ENCODE peak calls at places on chromosomes 11 and 22, in ten cellular contexts. One of them, this sample, is unnamed.
A peak's percentile ranks its signal among the peaks of the same experiment; 100 is the strongest.

GRCh38 chr11:2222479-2222878 is 47.9 kb downstream of the ASCL2 start:
- DNase-seq in GM20000: no peak
- DNase-seq in GM13976: no peak
- DNase-seq in Right ventricle myocardium superior: no peak
- DNase-seq in activated CD4-positive, alpha-beta T cell treated with anti-CD3 and anti-CD28 coated beads for 4 hours: no peak
- DNase-seq in GM13977: no peak
- DNase-seq in stimulated activated CD4-positive, alpha-beta T cell treated with anti-CD3 and anti-CD28 coated beads, Interleukin-2, amount 100 ng/mL, for 48 hours: no peak
- DNase-seq in AG10803: peak; percentile 1
- DNase-seq in IMR-90: no peak
- DNase-seq in NCI-H748 treated with DMSO at 0.1 percent for 48 hours: no peak
- DNase-seq in this sample: no peak

GRCh38 chr22:22111267-22111751 is 128.7 kb upstream of the TOP3B start:
- DNase-seq in GM20000: peak; percentile 85
- DNase-seq in GM13976: peak; percentile 82
- DNase-seq in Right ventricle myocardium superior: no peak
- DNase-seq in activated CD4-positive, alpha-beta T cell treated with anti-CD3 and anti-CD28 coated beads for 4 hours: no peak
- DNase-seq in GM13977: peak; percentile 86
- DNase-seq in stimulated activated CD4-positive, alpha-beta T cell treated with anti-CD3 and anti-CD28 coated beads, Interleukin-2, amount 100 ng/mL, for 48 hours: peak; percentile 37
- DNase-seq in AG10803: peak; percentile 49
- DNase-seq in IMR-90: peak; percentile 95
- DNase-seq in NCI-H748 treated with DMSO at 0.1 percent for 48 hours: no peak
- DNase-seq in this sample: peak; percentile 90

GRCh38 chr22:37607010-37607911 is 1.4 kb upstream of the GGA1 start:
- DNase-seq in GM20000: peak; percentile 85
- DNase-seq in GM13976: peak; percentile 87
- DNase-seq in Right ventricle myocardium superior: peak; percentile 87
- DNase-seq in activated CD4-positive, alpha-beta T cell treated with anti-CD3 and anti-CD28 coated beads for 4 hours: peak; percentile 89
- DNase-seq in GM13977: peak; percentile 86
- DNase-seq in stimulated activated CD4-positive, alpha-beta T cell treated with anti-CD3 and anti-CD28 coated beads, Interleukin-2, amount 100 ng/mL, for 48 hours: peak; percentile 96
- DNase-seq in AG10803: peak; percentile 33
- DNase-seq in IMR-90: peak; percentile 40
- DNase-seq in NCI-H748 treated with DMSO at 0.1 percent for 48 hours: peak; percentile 65
- DNase-seq in this sample: peak; percentile 62

GRCh38 chr11:119751281-119752060 is 22.5 kb upstream of the NECTIN1 start:
- DNase-seq in GM20000: peak; percentile 69
- DNase-seq in GM13976: peak; percentile 77
- DNase-seq in Right ventricle myocardium superior: no peak
- DNase-seq in activated CD4-positive, alpha-beta T cell treated with anti-CD3 and anti-CD28 coated beads for 4 hours: peak; percentile 24
- DNase-seq in GM13977: peak; percentile 79
- DNase-seq in stimulated activated CD4-positive, alpha-beta T cell treated with anti-CD3 and anti-CD28 coated beads, Interleukin-2, amount 100 ng/mL, for 48 hours: no peak
- DNase-seq in AG10803: no peak
- DNase-seq in IMR-90: no peak
- DNase-seq in NCI-H748 treated with DMSO at 0.1 percent for 48 hours: no peak
- DNase-seq in this sample: peak; percentile 18

GRCh38 chr11:2419638-2420501 is 19.3 kb downstream of the TSSC4 start:
- DNase-seq in GM20000: peak; percentile 90
- DNase-seq in GM13976: peak; percentile 89
- DNase-seq in Right ventricle myocardium superior: peak; percentile 88
- DNase-seq in activated CD4-positive, alpha-beta T cell treated with anti-CD3 and anti-CD28 coated beads for 4 hours: peak; percentile 46
- DNase-seq in GM13977: peak; percentile 89
- DNase-seq in stimulated activated CD4-positive, alpha-beta T cell treated with anti-CD3 and anti-CD28 coated beads, Interleukin-2, amount 100 ng/mL, for 48 hours: peak; percentile 64
- DNase-seq in AG10803: peak; percentile 76
- DNase-seq in IMR-90: peak; percentile 72
- DNase-seq in NCI-H748 treated with DMSO at 0.1 percent for 48 hours: peak; percentile 57
- DNase-seq in this sample: peak; percentile 89

GRCh38 chr11:121520243-121521144 is 67.7 kb upstream of the SORL1-AS1 start:
- DNase-seq in GM20000: no peak
- DNase-seq in GM13976: no peak
- DNase-seq in Right ventricle myocardium superior: no peak
- DNase-seq in activated CD4-positive, alpha-beta T cell treated with anti-CD3 and anti-CD28 coated beads for 4 hours: no peak
- DNase-seq in GM13977: no peak
- DNase-seq in stimulated activated CD4-positive, alpha-beta T cell treated with anti-CD3 and anti-CD28 coated beads, Interleukin-2, amount 100 ng/mL, for 48 hours: no peak
- DNase-seq in AG10803: peak; percentile 91
- DNase-seq in IMR-90: peak; percentile 89
- DNase-seq in NCI-H748 treated with DMSO at 0.1 percent for 48 hours: no peak
- DNase-seq in this sample: peak; percentile 84

GRCh38 chr22:39233736-39234120 is 11.1 kb downstream of the PDGFB start:
- DNase-seq in GM20000: no peak
- DNase-seq in GM13976: no peak
- DNase-seq in Right ventricle myocardium superior: peak; percentile 78
- DNase-seq in activated CD4-positive, alpha-beta T cell treated with anti-CD3 and anti-CD28 coated beads for 4 hours: no peak
- DNase-seq in GM13977: no peak
- DNase-seq in stimulated activated CD4-positive, alpha-beta T cell treated with anti-CD3 and anti-CD28 coated beads, Interleukin-2, amount 100 ng/mL, for 48 hours: no peak
- DNase-seq in AG10803: no peak
- DNase-seq in IMR-90: no peak
- DNase-seq in NCI-H748 treated with DMSO at 0.1 percent for 48 hours: no peak
- DNase-seq in this sample: no peak

GRCh38 chr11:10414659-10415058 is 40.4 kb upstream of the AMPD3 start:
- DNase-seq in GM20000: no peak
- DNase-seq in GM13976: peak; percentile 37
- DNase-seq in Right ventricle myocardium superior: peak; percentile 76
- DNase-seq in activated CD4-positive, alpha-beta T cell treated with anti-CD3 and anti-CD28 coated beads for 4 hours: no peak
- DNase-seq in GM13977: no peak
- DNase-seq in stimulated activated CD4-positive, alpha-beta T cell treated with anti-CD3 and anti-CD28 coated beads, Interleukin-2, amount 100 ng/mL, for 48 hours: no peak
- DNase-seq in AG10803: peak; percentile 73
- DNase-seq in IMR-90: peak; percentile 21
- DNase-seq in NCI-H748 treated with DMSO at 0.1 percent for 48 hours: no peak
- DNase-seq in this sample: peak; percentile 66

This sample was measured in GM23248.